ENCODE peak calls at places on chromosomes 12 and 14, in seven cellular contexts. One of them, this sample, is unnamed.

GRCh38 chr12:107320031-107320928 is 226.9 kb upstream of the CRY1 start:
- DNase-seq in progenitor cell of endocrine pancreas: no peak
- DNase-seq in testis: peak
- DNase-seq in CD8-positive, alpha-beta memory T cell: peak
- DNase-seq in PC-9: peak
- DNase-seq in PC-3: peak
- DNase-seq in NCI-H446 treated with DMSO at 0.1 percent for 48 hours: no peak
- DNase-seq in this sample: peak

GRCh38 chr12:67442347-67442841 is 173.2 kb downstream of the CAND1 start:
- DNase-seq in CD8-positive, alpha-beta memory T cell: no peak
- DNase-seq in PC-3: no peak
- DNase-seq in progenitor cell of endocrine pancreas: no peak
- DNase-seq in NCI-H446 treated with DMSO at 0.1 percent for 48 hours: peak
- DNase-seq in PC-9: no peak
- DNase-seq in testis: peak
- DNase-seq in this sample: peak

GRCh38 chr12:62900686-62901272 is 34.2 kb downstream of the PPM1H start:
- DNase-seq in PC-3: peak
- DNase-seq in testis: no peak
- DNase-seq in PC-9: no peak
- DNase-seq in progenitor cell of endocrine pancreas: no peak
- DNase-seq in NCI-H446 treated with DMSO at 0.1 percent for 48 hours: no peak
- DNase-seq in CD8-positive, alpha-beta memory T cell: no peak
- DNase-seq in this sample: no peak

GRCh38 chr14:92584221-92584620 is 70.6 kb downstream of the RIN3 start:
- DNase-seq in NCI-H446 treated with DMSO at 0.1 percent for 48 hours: no peak
- DNase-seq in progenitor cell of endocrine pancreas: no peak
- DNase-seq in PC-9: no peak
- DNase-seq in testis: no peak
- DNase-seq in PC-3: no peak
- DNase-seq in CD8-positive, alpha-beta memory T cell: no peak
- DNase-seq in this sample: no peak

GRCh38 chr12:124888203-124888602 is 24.5 kb upstream of the SCARB1 start:
- DNase-seq in CD8-positive, alpha-beta memory T cell: no peak
- DNase-seq in progenitor cell of endocrine pancreas: no peak
- DNase-seq in testis: peak
- DNase-seq in PC-9: no peak
- DNase-seq in NCI-H446 treated with DMSO at 0.1 percent for 48 hours: peak
- DNase-seq in PC-3: no peak
- DNase-seq in this sample: no peak

GRCh38 chr12:25503666-25504065 is 49.4 kb downstream of the LMNTD1 start:
- DNase-seq in progenitor cell of endocrine pancreas: no peak
- DNase-seq in NCI-H446 treated with DMSO at 0.1 percent for 48 hours: no peak
- DNase-seq in PC-9: no peak
- DNase-seq in testis: no peak
- DNase-seq in CD8-positive, alpha-beta memory T cell: no peak
- DNase-seq in PC-3: no peak
- DNase-seq in this sample: no peak

GRCh38 chr12:9925746-9926393 is 6.3 kb downstream of the CLEC2A start:
- DNase-seq in CD8-positive, alpha-beta memory T cell: no peak
- DNase-seq in PC-9: no peak
- DNase-seq in NCI-H446 treated with DMSO at 0.1 percent for 48 hours: no peak
- DNase-seq in progenitor cell of endocrine pancreas: no peak
- DNase-seq in PC-3: peak
- DNase-seq in testis: no peak
- DNase-seq in this sample: no peak

GRCh38 chr12:288687-289086 is 26.1 kb upstream of the SLC6A13 start:
- DNase-seq in testis: no peak
- DNase-seq in PC-3: no peak
- DNase-seq in NCI-H446 treated with DMSO at 0.1 percent for 48 hours: peak
- DNase-seq in CD8-positive, alpha-beta memory T cell: no peak
- DNase-seq in progenitor cell of endocrine pancreas: no peak
- DNase-seq in PC-9: no peak
- DNase-seq in this sample: no peak

This sample was measured in NCI-H1694 treated with DMSO at 0.1 percent for 48 hours.